ENCODE peak calls at places on chromosomes 1 and 21, in four cellular contexts. I is AG09309; K is osteocyte; H is activated CD4-positive, alpha-beta T cell treated with anti-CD3 and anti-CD28 coated beads, Interleukin-2, amount 50 U/mL, for 1 hour. G is an unnamed sample.

GRCh38 chr21:14520535-14520934 is 25.6 kb downstream of the SAMSN1 start:
- DNase-seq in H (no peak), I (no peak), K (no peak), G (no peak)

GRCh38 chr21:43782741-43783700 is 6.4 kb upstream of the RRP1 start:
- DNase-seq in K (no peak), H (no peak), I (no peak), G (no peak)

GRCh38 chr1:215754112-215754511 is 187.0 kb downstream of the KCTD3 start:
- DNase-seq in H (no peak), I (no peak), K (no peak), G (no peak)

GRCh38 chr1:202007703-202008489 is 2.5 kb upstream of the ELF3 start:
- DNase-seq in H (no peak), K (no peak), I (no peak), G (no peak)

GRCh38 chr1:208997726-208998312 is 585.7 kb upstream of the CAMK1G start:
- DNase-seq in H (no peak), I (no peak), K (no peak), G (no peak)

GRCh38 chr1:173505401-173505800 is 28.3 kb downstream of the PRDX6 start:
- DNase-seq in I (no peak), K (no peak), H (no peak), G (no peak)

GRCh38 chr1:58249729-58250586 is 296.6 kb downstream of the OMA1 start:
- DNase-seq in H (no peak), I (peak), K (no peak), G (peak)

GRCh38 chr1:113438505-113439271 is 48.4 kb downstream of the MAGI3 start:
- DNase-seq in H (no peak), I (no peak), K (no peak), G (no peak)